ENCODE peak calls at places on chromosomes 11 and 22, in five cellular contexts. One of them, this sample, is unnamed.

GRCh38 chr11:114072978-114073377 is 13.5 kb downstream of the ZBTB16 start:
- DNase-seq in WTC11: no peak
- DNase-seq in K562: no peak
- DNase-seq in progenitor cell of endocrine pancreas: no peak
- DNase-seq in AG10803: no peak
- DNase-seq in this sample: no peak

GRCh38 chr11:130485983-130486970 is 37.8 kb downstream of the ADAMTS15 start:
- DNase-seq in K562: no peak
- DNase-seq in WTC11: no peak
- DNase-seq in progenitor cell of endocrine pancreas: no peak
- DNase-seq in AG10803: no peak
- DNase-seq in this sample: no peak

GRCh38 chr11:69274531-69275016 is 19.4 kb upstream of the MYEOV start:
- DNase-seq in K562: no peak
- DNase-seq in AG10803: no peak
- DNase-seq in progenitor cell of endocrine pancreas: peak
- DNase-seq in WTC11: no peak
- DNase-seq in this sample: no peak

GRCh38 chr11:26331911-26332571 is at the start of gene ANO3:
- DNase-seq in AG10803: peak
- DNase-seq in progenitor cell of endocrine pancreas: peak
- DNase-seq in WTC11: peak
- DNase-seq in K562: peak
- DNase-seq in this sample: peak

GRCh38 chr11:120182790-120183491 is 27.9 kb upstream of the OAF start:
- DNase-seq in WTC11: peak
- DNase-seq in progenitor cell of endocrine pancreas: peak
- DNase-seq in AG10803: no peak
- DNase-seq in K562: peak
- DNase-seq in this sample: peak

GRCh38 chr11:117392001-117392690 is 64.5 kb downstream of the CEP164 start:
- DNase-seq in AG10803: no peak
- DNase-seq in progenitor cell of endocrine pancreas: no peak
- DNase-seq in WTC11: no peak
- DNase-seq in K562: no peak
- DNase-seq in this sample: no peak

GRCh38 chr22:16699336-16699735 is 106.7 kb upstream of the CCT8L2 start:
- DNase-seq in WTC11: no peak
- DNase-seq in progenitor cell of endocrine pancreas: no peak
- DNase-seq in AG10803: no peak
- DNase-seq in K562: no peak
- DNase-seq in this sample: no peak

GRCh38 chr11:35615911-35616900 is 2.1 kb upstream of the FJX1 start:
- DNase-seq in WTC11: no peak
- DNase-seq in AG10803: peak
- DNase-seq in K562: peak
- DNase-seq in progenitor cell of endocrine pancreas: no peak
- DNase-seq in this sample: peak

GRCh38 chr22:38997518-38997917 is 15.4 kb downstream of the APOBEC3B start:
- DNase-seq in WTC11: no peak
- DNase-seq in progenitor cell of endocrine pancreas: no peak
- DNase-seq in K562: no peak
- DNase-seq in AG10803: no peak
- DNase-seq in this sample: no peak

GRCh38 chr11:5258543-5259262 is 4.1 kb upstream of the HBG2 start:
- DNase-seq in WTC11: peak
- DNase-seq in progenitor cell of endocrine pancreas: no peak
- DNase-seq in K562: peak
- DNase-seq in AG10803: no peak
- DNase-seq in this sample: no peak

GRCh38 chr11:110529043-110529442 is 99.3 kb downstream of the FDX1 start:
- DNase-seq in AG10803: peak
- DNase-seq in WTC11: peak
- DNase-seq in progenitor cell of endocrine pancreas: no peak
- DNase-seq in K562: peak
- DNase-seq in this sample: peak

GRCh38 chr11:36478700-36479329 is 31.3 kb downstream of the TRAF6 start:
- DNase-seq in K562: peak
- DNase-seq in progenitor cell of endocrine pancreas: no peak
- DNase-seq in AG10803: peak
- DNase-seq in WTC11: no peak
- DNase-seq in this sample: peak

GRCh38 chr11:45885921-45886721 is 670 bp downstream of the MAPK8IP1 start:
- DNase-seq in AG10803: no peak
- DNase-seq in WTC11: peak
- DNase-seq in K562: no peak
- DNase-seq in progenitor cell of endocrine pancreas: no peak
- DNase-seq in this sample: no peak

GRCh38 chr11:9797300-9797699 is 133.4 kb downstream of the SWAP70 start:
- DNase-seq in WTC11: no peak
- DNase-seq in progenitor cell of endocrine pancreas: no peak
- DNase-seq in AG10803: peak
- DNase-seq in K562: no peak
- DNase-seq in this sample: no peak

GRCh38 chr11:74493816-74494630 is 499 bp upstream of the LIPT2 start:
- DNase-seq in WTC11: no peak
- DNase-seq in K562: no peak
- DNase-seq in progenitor cell of endocrine pancreas: no peak
- DNase-seq in AG10803: peak
- DNase-seq in this sample: peak

GRCh38 chr11:20342347-20343279 is 20.9 kb upstream of the HTATIP2 start:
- DNase-seq in K562: peak
- DNase-seq in progenitor cell of endocrine pancreas: no peak
- DNase-seq in AG10803: no peak
- DNase-seq in WTC11: peak
- DNase-seq in this sample: no peak

GRCh38 chr11:120890921-120891320 is 133.0 kb upstream of the TBCEL start:
- DNase-seq in progenitor cell of endocrine pancreas: no peak
- DNase-seq in AG10803: no peak
- DNase-seq in K562: no peak
- DNase-seq in WTC11: no peak
- DNase-seq in this sample: no peak

GRCh38 chr11:62835336-62835735 is 2.7 kb upstream of the TEX54 start:
- DNase-seq in WTC11: no peak
- DNase-seq in progenitor cell of endocrine pancreas: no peak
- DNase-seq in K562: no peak
- DNase-seq in AG10803: no peak
- DNase-seq in this sample: no peak

GRCh38 chr11:109972939-109973338 is 120.3 kb upstream of the ZC3H12C start:
- DNase-seq in progenitor cell of endocrine pancreas: no peak
- DNase-seq in K562: no peak
- DNase-seq in WTC11: no peak
- DNase-seq in AG10803: no peak
- DNase-seq in this sample: no peak

GRCh38 chr11:60767388-60767811 is 10.7 kb downstream of the MS4A15 start:
- DNase-seq in WTC11: peak
- DNase-seq in progenitor cell of endocrine pancreas: no peak
- DNase-seq in AG10803: no peak
- DNase-seq in K562: peak
- DNase-seq in this sample: no peak
- TF ChIP-seq CTCF in WTC11: peak
- TF ChIP-seq CTCF in progenitor cell of endocrine pancreas: peak
- TF ChIP-seq CTCF in AG10803: no peak
- TF ChIP-seq CTCF in K562: peak
- TF ChIP-seq CTCF in this sample: peak

GRCh38 chr11:65316311-65316978 is 1.8 kb downstream of the CDC42EP2 start:
- DNase-seq in K562: peak
- DNase-seq in progenitor cell of endocrine pancreas: no peak
- DNase-seq in AG10803: peak
- DNase-seq in WTC11: no peak
- DNase-seq in this sample: peak

GRCh38 chr11:65316979-65317786 is 2.5 kb downstream of the CDC42EP2 start:
- DNase-seq in progenitor cell of endocrine pancreas: no peak
- DNase-seq in K562: peak
- DNase-seq in WTC11: peak
- DNase-seq in AG10803: peak
- DNase-seq in this sample: peak

GRCh38 chr11:65315204-65315865 is 669 bp downstream of the CDC42EP2 start:
- DNase-seq in WTC11: peak
- DNase-seq in K562: peak
- DNase-seq in AG10803: peak
- DNase-seq in progenitor cell of endocrine pancreas: peak
- DNase-seq in this sample: peak

GRCh38 chr11:65314501-65315203 is at the start of gene CDC42EP2:
- DNase-seq in WTC11: peak
- DNase-seq in progenitor cell of endocrine pancreas: peak
- DNase-seq in K562: peak
- DNase-seq in AG10803: peak
- DNase-seq in this sample: peak

GRCh38 chr11:65315866-65316233 is 1.2 kb downstream of the CDC42EP2 start:
- DNase-seq in progenitor cell of endocrine pancreas: no peak
- DNase-seq in WTC11: no peak
- DNase-seq in K562: no peak
- DNase-seq in AG10803: no peak
- DNase-seq in this sample: no peak
- TF ChIP-seq CTCF in progenitor cell of endocrine pancreas: peak
- TF ChIP-seq CTCF in WTC11: no peak
- TF ChIP-seq CTCF in K562: no peak
- TF ChIP-seq CTCF in AG10803: no peak
- TF ChIP-seq CTCF in this sample: no peak

DNA sequence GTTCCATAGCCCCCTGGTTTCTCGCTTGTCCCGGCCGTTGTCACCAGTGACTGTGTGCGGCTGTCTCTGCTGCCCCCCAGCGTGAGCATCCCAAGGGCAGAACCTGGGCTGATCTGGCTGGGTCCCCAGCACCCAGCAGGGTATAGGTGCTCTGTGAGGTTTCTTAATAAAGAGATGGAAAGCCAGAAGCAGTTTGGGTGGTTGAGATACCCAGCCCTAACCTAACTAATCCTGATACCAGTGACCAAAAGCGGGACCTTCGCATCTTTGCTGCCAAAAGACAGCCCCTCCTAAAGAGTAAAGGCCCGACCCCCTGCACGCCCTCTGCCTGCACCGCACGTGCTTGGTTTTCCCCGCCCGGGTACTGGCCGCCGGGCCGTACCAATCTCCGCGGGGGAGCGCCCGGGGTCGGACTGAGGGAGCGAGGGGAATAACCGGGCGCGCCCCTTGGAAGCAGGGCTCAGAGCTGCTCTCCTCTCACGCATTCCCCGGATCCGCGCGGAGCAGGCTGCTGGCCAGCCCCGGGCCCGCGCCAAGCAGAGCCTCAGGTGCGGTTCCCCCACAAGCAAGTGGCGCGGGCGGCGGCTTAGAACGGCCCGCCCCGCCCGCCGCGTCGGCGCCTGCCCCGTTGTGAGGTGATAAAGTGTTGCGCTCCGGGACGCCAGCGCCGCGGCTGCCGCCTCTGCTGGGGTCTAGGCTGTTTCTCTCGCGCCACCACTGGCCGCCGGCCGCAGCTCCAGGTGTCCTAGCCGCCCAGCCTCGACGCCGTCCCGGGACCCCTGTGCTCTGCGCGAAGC is at the start of gene DGAT2:
- DNase-seq in K562: peak
- DNase-seq in progenitor cell of endocrine pancreas: peak
- DNase-seq in AG10803: peak
- DNase-seq in WTC11: peak
- DNase-seq in this sample: peak
- TF ChIP-seq CTCF in K562: peak
- TF ChIP-seq CTCF in progenitor cell of endocrine pancreas: peak
- TF ChIP-seq CTCF in AG10803: peak
- TF ChIP-seq CTCF in WTC11: no peak
- TF ChIP-seq CTCF in this sample: no peak

GRCh38 chr22:43442386-43443060 is 30.7 kb downstream of the MPPED1 start:
- DNase-seq in AG10803: no peak
- DNase-seq in progenitor cell of endocrine pancreas: no peak
- DNase-seq in WTC11: no peak
- DNase-seq in K562: no peak
- DNase-seq in this sample: no peak
- TF ChIP-seq CTCF in AG10803: no peak
- TF ChIP-seq CTCF in progenitor cell of endocrine pancreas: no peak
- TF ChIP-seq CTCF in WTC11: no peak
- TF ChIP-seq CTCF in K562: no peak
- TF ChIP-seq CTCF in this sample: no peak

DNA sequence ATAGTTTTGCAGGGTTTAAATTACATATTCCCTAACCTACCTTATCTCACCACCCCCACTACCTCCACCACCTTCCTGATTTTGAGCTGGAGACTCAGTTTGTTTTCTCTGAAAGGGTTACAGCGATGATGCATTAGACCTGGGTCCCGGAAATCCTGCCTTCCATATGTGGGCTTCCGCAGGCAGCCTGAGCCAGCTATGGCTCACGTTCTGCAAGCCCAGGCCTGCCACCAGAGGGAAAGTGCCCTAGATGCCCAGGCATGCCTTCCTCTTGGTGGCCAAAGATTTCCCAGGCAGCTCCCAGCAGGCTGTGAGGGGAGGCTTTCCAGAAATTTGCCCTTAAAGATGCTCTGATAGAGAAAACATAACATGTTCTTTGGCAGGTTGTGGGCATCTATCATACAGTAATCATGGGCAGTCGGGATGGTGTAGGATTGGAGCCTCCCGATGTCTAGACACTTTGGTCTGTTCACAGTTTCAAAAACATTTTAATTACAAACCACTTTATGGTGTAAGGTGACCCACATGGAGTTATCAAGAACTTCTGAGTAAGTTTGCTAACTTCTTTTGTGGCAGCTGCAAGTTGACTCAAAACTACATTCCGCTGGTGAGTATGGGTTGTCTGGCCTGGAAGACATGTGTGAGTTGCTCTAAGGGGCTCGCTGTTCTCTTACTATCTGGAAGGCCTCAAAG is 79.3 kb downstream of the MICAL2 start:
- DNase-seq in progenitor cell of endocrine pancreas: no peak
- DNase-seq in K562: no peak
- DNase-seq in WTC11: no peak
- DNase-seq in AG10803: no peak
- DNase-seq in this sample: no peak
- TF ChIP-seq CTCF in progenitor cell of endocrine pancreas: no peak
- TF ChIP-seq CTCF in K562: no peak
- TF ChIP-seq CTCF in WTC11: no peak
- TF ChIP-seq CTCF in AG10803: no peak
- TF ChIP-seq CTCF in this sample: no peak

DNA sequence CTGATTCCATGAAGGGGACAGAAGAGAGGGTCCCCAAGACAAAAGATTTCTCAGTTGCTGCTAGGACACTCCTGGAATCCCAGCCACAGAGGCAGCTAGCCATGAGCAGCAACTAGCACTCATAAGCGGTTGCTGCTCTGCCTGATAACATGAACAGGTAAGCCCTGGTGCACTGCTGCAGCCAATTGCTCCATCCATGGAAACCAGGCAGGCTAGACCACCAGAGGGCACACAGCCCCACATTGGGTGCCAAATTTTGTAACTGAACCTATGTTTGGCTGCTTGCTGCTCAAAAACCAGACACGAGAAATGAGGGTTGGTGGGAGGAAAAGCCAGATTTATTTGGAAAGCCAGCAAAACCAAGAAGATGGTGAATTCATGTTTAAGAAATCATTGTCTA is 21.9 kb upstream of the QSER1 start:
- DNase-seq in AG10803: no peak
- DNase-seq in K562: peak
- DNase-seq in progenitor cell of endocrine pancreas: no peak
- DNase-seq in WTC11: peak
- DNase-seq in this sample: no peak
- TF ChIP-seq CTCF in AG10803: peak
- TF ChIP-seq CTCF in K562: peak
- TF ChIP-seq CTCF in progenitor cell of endocrine pancreas: peak
- TF ChIP-seq CTCF in WTC11: peak
- TF ChIP-seq CTCF in this sample: peak

This sample was measured in cardiac fibroblast.